ENCODE peak calls at places on chromosomes 12 and 14, in four cellular contexts. K is dorsolateral prefrontal cortex, A is HFFc6, Y is Caco-2. L is an unnamed sample.

GRCh38 chr12:50764116-50764860 is 387 bp downstream of the ATF1 start:
- DNase-seq in K (peak; percentile 71), A (peak; percentile 28), Y (peak; percentile 85), L (no peak)

GRCh38 chr14:21090194-21090939 is 8.1 kb downstream of the ZNF219 start:
- DNase-seq in K (no peak), A (no peak), Y (peak; percentile 46), L (peak; percentile 54)

GRCh38 chr14:85415015-85415712 is 114.8 kb upstream of the FLRT2 start:
- DNase-seq in K (no peak), A (peak; percentile 94), Y (peak; percentile 32), L (no peak)

GRCh38 chr14:105314287-105315185 is at the start of gene PACS2:
- DNase-seq in K (peak; percentile 85), A (peak; percentile 38), Y (peak; percentile 85), L (peak; percentile 99)

GRCh38 chr14:52117433-52117832 is 48.6 kb upstream of the NID2 start:
- DNase-seq in K (no peak), A (no peak), Y (no peak), L (no peak)

GRCh38 chr12:96846313-96846712 is 60.7 kb upstream of the NEDD1 start:
- DNase-seq in K (no peak), A (no peak), Y (no peak), L (no peak)

GRCh38 chr12:2295941-2296461 is 243.2 kb downstream of the CACNA1C start:
- DNase-seq in K (no peak), A (peak; percentile 81), Y (no peak), L (no peak)

GRCh38 chr12:114314403-114314802 is 91.5 kb downstream of the TBX5 start:
- DNase-seq in K (no peak), A (no peak), Y (no peak), L (no peak)

GRCh38 chr12:39798429-39798828 is 178.8 kb upstream of the ABCD2 start:
- DNase-seq in K (no peak), A (no peak), Y (no peak), L (no peak)

GRCh38 chr12:2853626-2854025 is 3.2 kb downstream of the TEX52 start:
- DNase-seq in K (peak; percentile 87), A (peak; percentile 56), Y (peak; percentile 76), L (peak; percentile 81)

GRCh38 chr12:12072064-12072760 is 1.5 kb downstream of the BCL2L14 start:
- DNase-seq in K (no peak), A (no peak), Y (peak; percentile 68), L (peak; percentile 65)

GRCh38 chr14:35631071-35631805 is 97.3 kb downstream of the INSM2 start:
- DNase-seq in K (no peak), A (no peak), Y (no peak), L (no peak)

GRCh38 chr12:107645630-107646333 is 39.8 kb upstream of the PWP1 start:
- DNase-seq in K (peak; percentile 49), A (no peak), Y (no peak), L (no peak)

GRCh38 chr12:84912191-84913142 is at the start of gene SLC6A15:
- DNase-seq in K (peak; percentile 90), A (no peak), Y (no peak), L (peak; percentile 23)

GRCh38 chr12:27975222-27976136 is 2.9 kb upstream of the PTHLH start:
- DNase-seq in K (no peak), A (peak; percentile 27), Y (peak; percentile 61), L (peak; percentile 45)

GRCh38 chr14:71361335-71361734 is 454.1 kb downstream of the PCNX1 start:
- DNase-seq in K (no peak), A (peak; percentile 21), Y (peak; percentile 57), L (no peak)

GRCh38 chr14:100576091-100577085 is 10.8 kb downstream of the BEGAIN start:
- DNase-seq in K (no peak), A (no peak), Y (no peak), L (no peak)

GRCh38 chr14:91947196-91948184 is at the start of gene FBLN5:
- DNase-seq in K (peak; percentile 54), A (peak; percentile 79), Y (peak; percentile 71), L (peak; percentile 37)

GRCh38 chr14:74988131-74988530 is 14.6 kb upstream of the EIF2B2 start:
- DNase-seq in K (no peak), A (peak; percentile 77), Y (no peak), L (no peak)

GRCh38 chr12:42162198-42162597 is 17.5 kb upstream of the GXYLT1 start:
- DNase-seq in K (no peak), A (peak; percentile 48), Y (no peak), L (no peak)

GRCh38 chr12:7411343-7411742 is 32.6 kb downstream of the CD163L1 start:
- DNase-seq in K (no peak), A (no peak), Y (no peak), L (no peak)

GRCh38 chr14:88323086-88323519 is at the start of gene KCNK10:
- DNase-seq in K (peak; percentile 70), A (no peak), Y (no peak), L (peak; percentile 49)

GRCh38 chr12:42696424-42697149 is 107.0 kb upstream of the PRICKLE1 start:
- DNase-seq in K (no peak), A (no peak), Y (no peak), L (no peak)

GRCh38 chr14:75496755-75497154 is 25.5 kb upstream of the BATF start:
- DNase-seq in K (no peak), A (no peak), Y (no peak), L (no peak)

DNA sequence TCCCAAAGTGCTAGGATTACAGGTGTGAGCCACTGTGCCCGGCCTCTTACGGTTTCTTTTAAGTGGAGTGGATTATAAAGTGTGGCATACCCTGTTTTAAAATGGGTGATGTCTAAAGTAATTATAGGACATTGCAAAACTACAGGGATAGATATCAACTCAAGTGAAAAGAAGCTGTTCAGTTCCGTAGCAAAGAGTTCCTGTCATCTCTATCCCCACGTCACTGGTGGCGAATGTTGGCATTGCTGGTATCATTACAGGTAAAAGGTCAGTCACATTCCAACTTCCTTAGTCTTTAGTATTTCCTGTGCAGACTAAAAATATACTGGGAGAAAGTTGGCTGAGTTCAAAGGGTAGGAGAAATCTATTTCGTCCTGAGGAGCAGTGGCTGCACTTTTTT is 95.6 kb upstream of the SLC38A2 start:
- DNase-seq in K (no peak), A (no peak), Y (no peak), L (no peak)
- TF ChIP-seq CTCF in K (no peak), A (no peak), Y (no peak), L (no peak)

GRCh38 chr14:102139248-102140026 is at the start of gene WDR20:
- DNase-seq in K (peak; percentile 99), A (peak; percentile 93), Y (peak; percentile 99), L (peak; percentile 100)
- TF ChIP-seq CTCF in K (no peak), A (no peak), Y (no peak), L (peak; percentile 21)

GRCh38 chr12:100827901-100828520 is 33.4 kb downstream of the ANO4 start:
- DNase-seq in K (no peak), A (no peak), Y (peak; percentile 35), L (peak; percentile 6)
- TF ChIP-seq CTCF in K (peak; percentile 64), A (peak; percentile 78), Y (peak; percentile 71), L (peak; percentile 29)

GRCh38 chr14:24437736-24438067 is 4.9 kb downstream of the SDR39U1 start:
- DNase-seq in K (no peak), A (no peak), Y (no peak), L (no peak)

GRCh38 chr14:24435998-24436354 is 6.2 kb downstream of the KHNYN start:
- DNase-seq in K (no peak), A (no peak), Y (no peak), L (peak; percentile 10)

GRCh38 chr14:24436355-24437019 is 6.1 kb downstream of the SDR39U1 start:
- DNase-seq in K (no peak), A (peak; percentile 76), Y (peak; percentile 65), L (peak; percentile 76)

GRCh38 chr14:24438198-24439095 is 4.1 kb downstream of the SDR39U1 start:
- DNase-seq in K (no peak), A (no peak), Y (no peak), L (no peak)

DNA sequence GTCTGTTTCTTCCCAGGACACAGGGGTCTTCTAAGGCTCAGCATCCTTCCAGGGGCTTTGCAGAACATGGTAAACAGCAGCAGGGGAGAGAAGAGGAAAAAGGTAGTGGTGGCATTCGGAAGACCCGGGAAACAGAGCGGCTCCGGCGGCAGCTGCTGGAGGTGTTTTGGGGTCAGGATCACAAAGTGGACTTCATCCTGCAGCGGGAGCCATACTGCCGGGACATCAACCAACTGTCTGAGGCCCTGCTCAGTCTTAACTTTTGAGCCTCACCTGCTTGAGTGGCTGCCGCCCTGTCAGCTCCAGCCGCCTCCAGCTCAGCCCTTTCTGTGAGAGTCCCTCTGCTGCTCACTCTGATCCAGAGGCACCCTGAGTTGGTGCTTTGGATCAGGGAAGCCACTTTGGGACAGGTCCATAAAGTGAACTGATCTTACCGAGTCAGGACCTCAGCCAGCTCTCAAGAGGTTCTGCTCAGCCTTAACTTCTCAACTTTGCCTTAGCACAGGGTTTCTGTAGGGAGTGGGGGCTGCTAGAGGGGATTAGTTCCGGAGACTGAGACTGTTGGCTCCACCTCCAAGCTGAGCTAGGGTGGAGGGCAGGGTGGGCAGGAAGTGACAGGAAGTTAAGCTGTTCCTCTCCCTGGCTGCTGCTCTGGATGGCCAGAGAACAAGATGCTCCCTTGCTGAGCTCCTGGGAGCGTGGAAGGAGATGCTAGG is 5.4 kb downstream of the SDR39U1 start:
- DNase-seq in K (no peak), A (no peak), Y (no peak), L (peak; percentile 10)
- TF ChIP-seq CTCF in K (no peak), A (peak; percentile 50), Y (no peak), L (no peak)

L was measured in GM13976.